ENCODE peak calls at places on chromosome 18, in four cellular contexts. One of them, this sample, is unnamed.

GRCh38 chr18:21991081-21991534 is 178.3 kb upstream of the GATA6 start:
- DNase-seq in fibroblast of pulmonary artery: no peak
- DNase-seq in fibroblast of the aortic adventitia: peak; percentile 10
- DNase-seq in brain microvascular endothelial cell: no peak
- DNase-seq in this sample: no peak

GRCh38 chr18:77223653-77224052 is 26.0 kb upstream of the GALR1 start:
- DNase-seq in brain microvascular endothelial cell: no peak
- DNase-seq in fibroblast of the aortic adventitia: peak; percentile 43
- DNase-seq in fibroblast of pulmonary artery: peak; percentile 45
- DNase-seq in this sample: no peak

GRCh38 chr18:36454848-36455458 is 157.4 kb downstream of the FHOD3 start:
- DNase-seq in brain microvascular endothelial cell: no peak
- DNase-seq in fibroblast of the aortic adventitia: no peak
- DNase-seq in fibroblast of pulmonary artery: no peak
- DNase-seq in this sample: no peak

GRCh38 chr18:42336139-42336538 is 381.1 kb downstream of the PIK3C3 start:
- DNase-seq in fibroblast of pulmonary artery: no peak
- DNase-seq in fibroblast of the aortic adventitia: no peak
- DNase-seq in brain microvascular endothelial cell: no peak
- DNase-seq in this sample: no peak

GRCh38 chr18:5625076-5625475 is 81.3 kb upstream of the EPB41L3 start:
- DNase-seq in brain microvascular endothelial cell: no peak
- DNase-seq in fibroblast of pulmonary artery: no peak
- DNase-seq in fibroblast of the aortic adventitia: no peak
- DNase-seq in this sample: no peak

GRCh38 chr18:23337599-23338444 is 115.3 kb upstream of the RIOK3 start:
- DNase-seq in brain microvascular endothelial cell: peak; percentile 61
- DNase-seq in fibroblast of pulmonary artery: peak; percentile 52
- DNase-seq in fibroblast of the aortic adventitia: no peak
- DNase-seq in this sample: peak; percentile 20

GRCh38 chr18:76099931-76100457 is 395.0 kb downstream of the ZNF516 start:
- DNase-seq in fibroblast of the aortic adventitia: no peak
- DNase-seq in brain microvascular endothelial cell: no peak
- DNase-seq in fibroblast of pulmonary artery: no peak
- DNase-seq in this sample: no peak

GRCh38 chr18:12014091-12014490 is 32.8 kb downstream of the IMPA2 start:
- DNase-seq in fibroblast of the aortic adventitia: no peak
- DNase-seq in fibroblast of pulmonary artery: no peak
- DNase-seq in brain microvascular endothelial cell: no peak
- DNase-seq in this sample: no peak

GRCh38 chr18:68662779-68663178 is 52.1 kb downstream of the TMX3 start:
- DNase-seq in fibroblast of pulmonary artery: peak; percentile 42
- DNase-seq in fibroblast of the aortic adventitia: peak; percentile 28
- DNase-seq in brain microvascular endothelial cell: peak; percentile 25
- DNase-seq in this sample: no peak

GRCh38 chr18:59655661-59656060 is 41.6 kb downstream of the CCBE1 start:
- DNase-seq in brain microvascular endothelial cell: no peak
- DNase-seq in fibroblast of pulmonary artery: no peak
- DNase-seq in fibroblast of the aortic adventitia: no peak
- DNase-seq in this sample: no peak

GRCh38 chr18:23824235-23824634 is 135.0 kb downstream of the LAMA3 start:
- DNase-seq in brain microvascular endothelial cell: no peak
- DNase-seq in fibroblast of pulmonary artery: peak; percentile 13
- DNase-seq in fibroblast of the aortic adventitia: no peak
- DNase-seq in this sample: no peak

GRCh38 chr18:79523221-79523737 is 127.5 kb downstream of the NFATC1 start:
- DNase-seq in fibroblast of the aortic adventitia: no peak
- DNase-seq in fibroblast of pulmonary artery: no peak
- DNase-seq in brain microvascular endothelial cell: no peak
- DNase-seq in this sample: no peak

GRCh38 chr18:31942301-31942998 is 478 bp downstream of the TRAPPC8 start:
- DNase-seq in brain microvascular endothelial cell: peak; percentile 31
- DNase-seq in fibroblast of pulmonary artery: peak; percentile 52
- DNase-seq in fibroblast of the aortic adventitia: peak; percentile 35
- DNase-seq in this sample: peak; percentile 7

GRCh38 chr18:31943895-31944816 is 1.2 kb upstream of the TRAPPC8 start:
- DNase-seq in fibroblast of pulmonary artery: no peak
- DNase-seq in fibroblast of the aortic adventitia: no peak
- DNase-seq in brain microvascular endothelial cell: no peak
- DNase-seq in this sample: no peak

GRCh38 chr18:31941010-31941809 is 1.7 kb downstream of the TRAPPC8 start:
- DNase-seq in fibroblast of pulmonary artery: no peak
- DNase-seq in brain microvascular endothelial cell: no peak
- DNase-seq in fibroblast of the aortic adventitia: no peak
- DNase-seq in this sample: no peak

GRCh38 chr18:31946305-31947046 is 3.5 kb upstream of the TRAPPC8 start:
- DNase-seq in fibroblast of the aortic adventitia: no peak
- DNase-seq in brain microvascular endothelial cell: no peak
- DNase-seq in fibroblast of pulmonary artery: no peak
- DNase-seq in this sample: no peak

DNA sequence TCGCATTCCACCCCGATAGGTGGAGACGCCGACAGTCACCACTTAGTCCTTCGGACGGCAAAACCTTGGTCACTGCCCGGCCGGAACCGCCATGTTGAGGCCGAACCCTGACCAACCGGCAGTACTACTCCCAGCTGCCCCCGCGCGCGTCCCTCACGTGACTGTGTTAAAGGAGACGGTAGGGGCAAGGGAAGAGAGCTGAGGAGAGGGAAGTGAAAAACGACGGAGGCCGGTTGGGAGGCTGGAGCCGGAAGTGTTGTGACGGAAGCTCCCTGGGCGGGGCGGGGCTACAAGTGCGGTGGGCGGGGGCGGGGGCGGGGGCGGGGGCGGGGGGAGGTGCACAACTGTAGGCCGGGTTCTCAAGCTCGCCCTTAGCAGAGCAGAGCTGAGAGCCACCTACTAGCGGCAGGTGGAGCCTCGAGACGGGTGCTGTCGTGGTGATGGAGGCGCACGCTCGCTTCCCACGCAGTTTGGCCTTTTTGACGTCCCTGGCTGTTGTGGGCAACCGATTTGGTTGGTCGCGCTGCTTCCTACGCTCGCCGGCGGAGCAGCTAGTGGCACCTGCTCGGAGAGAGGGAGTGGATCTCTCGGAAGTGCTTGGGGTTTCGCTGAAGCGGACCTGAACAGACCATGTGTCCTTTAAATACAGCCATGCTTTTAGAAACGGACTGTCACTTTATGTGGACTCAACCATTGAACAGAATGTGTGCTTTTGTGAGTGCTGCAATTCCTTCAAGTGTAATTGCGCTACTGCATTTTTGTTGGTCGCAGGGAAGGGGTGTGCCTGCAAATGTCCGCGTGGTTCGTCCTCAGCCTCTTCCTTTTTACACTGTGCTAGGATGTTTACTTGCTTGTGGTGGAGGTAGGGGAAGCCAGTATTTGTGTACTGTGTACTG is at the start of gene TRAPPC8:
- DNase-seq in fibroblast of pulmonary artery: peak; percentile 99
- DNase-seq in fibroblast of the aortic adventitia: peak; percentile 98
- DNase-seq in brain microvascular endothelial cell: peak; percentile 98
- DNase-seq in this sample: peak; percentile 93
- TF ChIP-seq CTCF in fibroblast of pulmonary artery: no peak
- TF ChIP-seq CTCF in fibroblast of the aortic adventitia: no peak
- TF ChIP-seq CTCF in brain microvascular endothelial cell: no peak
- TF ChIP-seq CTCF in this sample: no peak

DNA sequence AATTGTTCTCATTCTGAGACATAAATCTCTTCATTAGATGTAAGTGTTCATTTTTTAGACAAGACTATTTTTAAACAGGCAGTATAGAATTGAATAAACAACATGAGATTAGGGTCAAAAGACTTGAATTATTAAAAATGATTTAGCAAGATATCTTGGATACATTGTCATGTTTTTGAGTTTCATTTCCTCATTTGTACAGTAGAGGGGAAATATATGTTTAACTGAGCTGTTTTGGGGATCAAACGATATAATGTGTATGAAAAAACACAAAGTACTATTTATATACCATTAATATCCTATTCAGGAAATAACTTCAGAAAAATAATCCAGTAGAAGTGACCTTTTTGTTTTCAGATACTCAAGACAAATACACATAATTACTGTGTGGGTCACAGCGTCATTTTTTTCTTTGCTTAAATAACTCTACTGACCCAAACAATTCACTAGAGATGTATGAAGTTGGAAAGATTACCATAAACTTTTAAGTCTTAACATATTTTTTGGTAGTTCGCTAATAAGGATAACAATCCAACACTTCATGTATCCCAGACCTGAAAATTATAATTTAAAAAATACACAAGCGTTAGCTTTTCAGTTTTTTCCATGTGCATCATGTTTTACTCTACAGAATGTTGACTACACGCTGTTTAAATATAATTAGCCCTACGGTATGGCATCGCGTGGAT is 876 bp upstream of the ASXL3 start:
- DNase-seq in fibroblast of the aortic adventitia: no peak
- DNase-seq in fibroblast of pulmonary artery: no peak
- DNase-seq in brain microvascular endothelial cell: no peak
- DNase-seq in this sample: no peak
- H3K4me3 ChIP-seq in fibroblast of the aortic adventitia: peak overlapping the region; percentile 70
- H3K4me3 ChIP-seq in fibroblast of pulmonary artery: peak overlapping the region; percentile 62
- H3K4me3 ChIP-seq in brain microvascular endothelial cell: peak overlapping the region; percentile 80
- H3K4me3 ChIP-seq in this sample: peak overlapping the region; percentile 47

GRCh38 chr18:13464432-13465125 is 246.0 kb downstream of the LDLRAD4 start:
- DNase-seq in fibroblast of pulmonary artery: peak; percentile 33
- DNase-seq in fibroblast of the aortic adventitia: no peak
- DNase-seq in brain microvascular endothelial cell: no peak
- DNase-seq in this sample: no peak
- TF ChIP-seq CTCF in fibroblast of pulmonary artery: no peak
- TF ChIP-seq CTCF in fibroblast of the aortic adventitia: no peak
- TF ChIP-seq CTCF in brain microvascular endothelial cell: no peak
- TF ChIP-seq CTCF in this sample: no peak

GRCh38 chr18:13369756-13370510 is 151.4 kb downstream of the LDLRAD4 start:
- DNase-seq in fibroblast of the aortic adventitia: no peak
- DNase-seq in brain microvascular endothelial cell: peak; percentile 17
- DNase-seq in fibroblast of pulmonary artery: no peak
- DNase-seq in this sample: peak; percentile 70
- H3K4me3 ChIP-seq in fibroblast of the aortic adventitia: no peak overlapping the region
- H3K4me3 ChIP-seq in brain microvascular endothelial cell: no peak overlapping the region
- H3K4me3 ChIP-seq in fibroblast of pulmonary artery: no peak overlapping the region
- H3K4me3 ChIP-seq in this sample: no peak overlapping the region

DNA sequence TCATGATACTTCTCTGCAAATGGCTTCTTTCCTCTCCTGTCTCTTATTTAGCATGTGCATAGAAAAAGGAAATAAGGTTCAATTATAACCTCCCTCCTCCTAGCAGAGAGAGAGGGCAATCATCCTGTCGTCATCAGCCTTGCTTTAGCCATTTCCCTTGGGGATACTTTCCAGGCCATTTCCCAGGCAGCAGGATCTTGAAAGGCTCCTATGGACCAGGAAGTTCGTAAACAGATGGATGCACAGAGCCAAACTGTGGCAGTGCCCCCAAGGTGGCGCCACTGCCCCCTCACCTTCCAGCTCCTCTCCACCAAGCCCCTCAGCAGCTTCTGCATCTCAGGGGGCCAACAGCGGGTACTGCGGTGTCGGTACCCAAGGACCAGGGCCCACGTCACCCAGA is 157.4 kb downstream of the DTNA start:
- DNase-seq in fibroblast of the aortic adventitia: peak; percentile 32
- DNase-seq in brain microvascular endothelial cell: peak; percentile 3
- DNase-seq in fibroblast of pulmonary artery: peak; percentile 29
- DNase-seq in this sample: peak; percentile 75
- TF ChIP-seq CTCF in fibroblast of the aortic adventitia: peak; percentile 22
- TF ChIP-seq CTCF in brain microvascular endothelial cell: peak; percentile 54
- TF ChIP-seq CTCF in fibroblast of pulmonary artery: no peak
- TF ChIP-seq CTCF in this sample: peak; percentile 60

GRCh38 chr18:70490008-70490933 is 201.4 kb downstream of the SOCS6 start:
- DNase-seq in fibroblast of the aortic adventitia: peak; percentile 71
- DNase-seq in fibroblast of pulmonary artery: peak; percentile 74
- DNase-seq in brain microvascular endothelial cell: peak; percentile 44
- DNase-seq in this sample: peak; percentile 40
- H3K4me3 ChIP-seq in fibroblast of the aortic adventitia: peak overlapping the region; percentile 15
- H3K4me3 ChIP-seq in fibroblast of pulmonary artery: peak overlapping the region; percentile 23
- H3K4me3 ChIP-seq in brain microvascular endothelial cell: peak overlapping the region; percentile 24
- H3K4me3 ChIP-seq in this sample: no peak overlapping the region